ENCODE peak calls at places on chromosomes 2 and 18, in seven cellular contexts. Q is CD4-positive, alpha-beta memory T cell; X is dorsolateral prefrontal cortex; F is transverse colon; W is heart right ventricle; J is fibroblast of lung; V is naive thymus-derived CD4-positive, alpha-beta T cell. T is an unnamed sample.

GRCh38 chr18:2036136-2036535 is 535.2 kb downstream of the METTL4 start:
- DNase-seq in Q (no peak), X (no peak), F (no peak), W (no peak), J (peak; percentile 33), V (no peak), T (no peak)

GRCh38 chr2:135664623-135665068 is 77.0 kb upstream of the UBXN4 start:
- DNase-seq in Q (no peak), X (no peak), F (no peak), W (no peak), J (peak; percentile 42), V (no peak), T (peak; percentile 17)

GRCh38 chr2:21710031-21710430 is 586.3 kb downstream of the TDRD15 start:
- DNase-seq in Q (no peak), X (no peak), F (no peak), W (peak; percentile 14), J (no peak), V (no peak), T (no peak)

GRCh38 chr18:10038268-10038667 is 124.5 kb downstream of the VAPA start:
- DNase-seq in Q (no peak), X (no peak), F (no peak), W (no peak), J (no peak), V (no peak), T (no peak)

GRCh38 chr2:231104115-231104713 is 20.6 kb downstream of the HTR2B start:
- DNase-seq in Q (peak; percentile 54), X (no peak), F (peak; percentile 75), W (peak; percentile 21), J (peak; percentile 48), V (peak; percentile 50), T (no peak)

GRCh38 chr2:178449700-178450573 is 1.0 kb downstream of the PRKRA start:
- DNase-seq in Q (peak; percentile 93), X (no peak), F (peak; percentile 20), W (no peak), J (peak; percentile 15), V (no peak), T (no peak)

GRCh38 chr2:190069936-190070696 is 7.6 kb upstream of the MSTN start:
- DNase-seq in Q (no peak), X (no peak), F (no peak), W (no peak), J (peak; percentile 59), V (peak; percentile 34), T (no peak)

GRCh38 chr2:205743982-205744644 is 61.8 kb downstream of the NRP2 start:
- DNase-seq in Q (no peak), X (no peak), F (no peak), W (no peak), J (peak; percentile 58), V (no peak), T (no peak)

GRCh38 chr2:212537311-212538155 is 1.1 kb downstream of the ERBB4 start:
- DNase-seq in Q (no peak), X (peak; percentile 42), F (no peak), W (peak; percentile 44), J (peak; percentile 17), V (no peak), T (peak; percentile 16)

GRCh38 chr2:166449439-166449838 is 44.6 kb downstream of the SCN7A start:
- DNase-seq in Q (no peak), X (no peak), F (no peak), W (no peak), J (no peak), V (no peak), T (no peak)

GRCh38 chr2:214038186-214038585 is 372.7 kb upstream of the VWC2L start:
- DNase-seq in Q (no peak), X (no peak), F (no peak), W (no peak), J (no peak), V (no peak), T (no peak)

GRCh38 chr2:1736997-1737480 is 7.3 kb downstream of the PXDN start:
- DNase-seq in Q (no peak), X (peak; percentile 19), F (no peak), W (no peak), J (peak; percentile 93), V (no peak), T (no peak)

GRCh38 chr18:52451851-52452250 is 111.9 kb downstream of the DCC start:
- DNase-seq in Q (no peak), X (no peak), F (no peak), W (no peak), J (no peak), V (no peak), T (no peak)

GRCh38 chr2:206392118-206392517 is 51.2 kb upstream of the ADAM23 start:
- DNase-seq in Q (no peak), X (no peak), F (no peak), W (no peak), J (peak; percentile 41), V (no peak), T (peak; percentile 68)

GRCh38 chr18:33560686-33561370 is 17.2 kb upstream of the ASXL3 start:
- DNase-seq in Q (no peak), X (no peak), F (no peak), W (no peak), J (peak; percentile 57), V (no peak), T (peak; percentile 7)

GRCh38 chr18:74457743-74458465 is 796 bp upstream of the DIPK1C start:
- DNase-seq in Q (no peak), X (peak; percentile 84), F (no peak), W (peak; percentile 41), J (no peak), V (no peak), T (no peak)

GRCh38 chr2:216974321-216975302 is 114.7 kb upstream of the TNP1 start:
- DNase-seq in Q (no peak), X (no peak), F (no peak), W (peak; percentile 30), J (no peak), V (no peak), T (no peak)

GRCh38 chr2:176662771-176663170 is 393.5 kb downstream of the MTX2 start:
- DNase-seq in Q (no peak), X (no peak), F (no peak), W (no peak), J (no peak), V (no peak), T (no peak)

GRCh38 chr2:31171142-31171541 is 32.9 kb upstream of the GALNT14 start:
- DNase-seq in Q (no peak), X (no peak), F (no peak), W (no peak), J (no peak), V (no peak), T (no peak)

GRCh38 chr2:144625216-144626010 is 105.5 kb upstream of the ZEB2 start:
- DNase-seq in Q (no peak), X (no peak), F (no peak), W (no peak), J (no peak), V (no peak), T (no peak)

GRCh38 chr2:40103163-40103562 is 324.1 kb upstream of the THUMPD2 start:
- DNase-seq in Q (no peak), X (no peak), F (no peak), W (no peak), J (peak; percentile 90), V (no peak), T (no peak)

GRCh38 chr2:107529146-107529545 is 297.5 kb upstream of the RGPD4 start:
- DNase-seq in Q (no peak), X (no peak), F (no peak), W (no peak), J (no peak), V (no peak), T (no peak)

GRCh38 chr2:204110250-204111183 is 174.0 kb downstream of the ICOS start:
- DNase-seq in Q (peak; percentile 62), X (no peak), F (peak; percentile 58), W (no peak), J (peak; percentile 6), V (peak; percentile 57), T (no peak)

GRCh38 chr18:750456-750855 is 38.0 kb upstream of the ENOSF1 start:
- DNase-seq in Q (no peak), X (no peak), F (no peak), W (no peak), J (no peak), V (no peak), T (no peak)

GRCh38 chr18:69943021-69943420 is 4.7 kb downstream of the CD226 start:
- DNase-seq in Q (peak; percentile 47), X (no peak), F (no peak), W (no peak), J (no peak), V (no peak), T (no peak)

DNA sequence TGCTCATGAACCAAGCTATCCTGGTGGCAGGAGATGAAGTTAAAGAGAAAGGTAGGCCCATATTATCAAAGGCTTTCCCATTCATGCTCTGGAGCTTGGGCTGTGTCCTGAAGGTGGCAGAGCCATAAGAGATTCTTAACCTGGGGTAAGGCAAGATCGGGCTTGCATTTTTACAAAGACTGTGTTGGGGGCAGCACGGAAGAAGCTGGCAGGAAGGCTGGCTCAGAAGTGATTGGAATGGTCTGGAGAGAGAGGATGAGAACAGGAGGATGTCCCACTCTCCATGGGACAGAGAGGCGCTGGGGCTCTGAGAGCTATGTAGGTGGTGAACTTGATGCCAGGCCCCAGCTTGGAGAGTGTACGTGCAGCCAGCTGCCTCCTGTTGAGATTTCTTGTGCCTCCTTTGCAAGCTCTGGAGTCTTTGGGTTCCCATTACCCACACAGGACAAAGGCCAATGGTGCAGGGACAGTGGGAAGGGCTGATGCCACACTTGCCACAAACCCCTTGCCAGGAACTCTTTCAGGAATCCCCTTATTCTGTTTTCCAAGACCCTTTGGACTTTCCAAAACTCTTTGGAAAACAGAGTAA is 40.6 kb upstream of the FZD5 start:
- DNase-seq in Q (no peak), X (no peak), F (no peak), W (no peak), J (no peak), V (no peak), T (no peak)
- H3K4me3 ChIP-seq in Q (no peak overlapping the region), X (no peak overlapping the region), F (no peak overlapping the region), W (peak overlapping the region; percentile 41), J (no peak overlapping the region), V (no peak overlapping the region), T (no peak overlapping the region)

GRCh38 chr2:238106698-238107524 is 6.8 kb downstream of the ESPNL start:
- DNase-seq in Q (no peak), X (peak; percentile 25), F (peak; percentile 39), W (no peak), J (no peak), V (no peak), T (no peak)
- H3K4me3 ChIP-seq in Q (no peak overlapping the region), X (no peak overlapping the region), F (peak overlapping the region; percentile 18), W (no peak overlapping the region), J (no peak overlapping the region), V (no peak overlapping the region), T (no peak overlapping the region)

GRCh38 chr2:185385157-185385556 is 353.4 kb upstream of the FSIP2 start:
- DNase-seq in Q (no peak), X (no peak), F (no peak), W (no peak), J (peak; percentile 12), V (no peak), T (no peak)
- H3K4me3 ChIP-seq in Q (no peak overlapping the region), X (no peak overlapping the region), F (no peak overlapping the region), W (no peak overlapping the region), J (no peak overlapping the region), V (no peak overlapping the region), T (no peak overlapping the region)

GRCh38 chr2:37224063-37224462 is 7.3 kb downstream of the CEBPZ start:
- DNase-seq in Q (no peak), X (no peak), F (no peak), W (no peak), J (no peak), V (no peak), T (no peak)
- H3K4me3 ChIP-seq in Q (no peak overlapping the region), X (no peak overlapping the region), F (no peak overlapping the region), W (no peak overlapping the region), J (no peak overlapping the region), V (no peak overlapping the region), T (no peak overlapping the region)

GRCh38 chr18:76621184-76621583 is 126.1 kb upstream of the ZNF516 start:
- DNase-seq in Q (no peak), X (no peak), F (no peak), W (no peak), J (peak; percentile 34), V (no peak), T (no peak)
- H3K4me3 ChIP-seq in Q (no peak overlapping the region), X (peak overlapping the region; percentile 51), F (peak overlapping the region; percentile 26), W (peak overlapping the region; percentile 58), J (peak overlapping the region; percentile 51), V (no peak overlapping the region), T (no peak overlapping the region)

T was measured in Caco-2.